ENCODE peak calls at places on chromosomes 3 and 15, in four cellular contexts. V is suprapubic skin, D is PC-3, M is brain microvascular endothelial cell. N is an unnamed sample.

GRCh38 chr15:77634266-77634962 is 1.7 kb upstream of the LINGO1 start:
- DNase-seq in V (no peak), D (peak), M (peak), N (no peak)

GRCh38 chr3:122555275-122556071 is 8.6 kb downstream of the PARP9 start:
- DNase-seq in V (no peak), D (peak), M (peak), N (peak)

GRCh38 chr3:61358364-61358763 is 107.1 kb upstream of the FHIT start:
- DNase-seq in V (no peak), D (no peak), M (no peak), N (no peak)

GRCh38 chr3:156304406-156304805 is 184.0 kb downstream of the KCNAB1 start:
- DNase-seq in V (no peak), D (peak), M (peak), N (peak)

GRCh38 chr3:27326949-27327582 is 42.1 kb downstream of the NEK10 start:
- DNase-seq in V (no peak), D (no peak), M (peak), N (no peak)

GRCh38 chr15:30903497-30904187 is at the start of gene FAN1:
- DNase-seq in V (peak), D (peak), M (peak), N (peak)

GRCh38 chr3:32124977-32125376 is 18.6 kb downstream of the GPD1L start:
- DNase-seq in V (no peak), D (no peak), M (no peak), N (no peak)

GRCh38 chr15:51093865-51094605 is 671 bp downstream of the TNFAIP8L3 start:
- DNase-seq in V (no peak), D (no peak), M (no peak), N (no peak)

GRCh38 chr15:40956543-40956982 is 3.3 kb downstream of the CHAC1 start:
- DNase-seq in V (no peak), D (no peak), M (no peak), N (no peak)

GRCh38 chr3:74057169-74057568 is 432.4 kb upstream of the PDZRN3 start:
- DNase-seq in V (no peak), D (no peak), M (no peak), N (no peak)

DNA sequence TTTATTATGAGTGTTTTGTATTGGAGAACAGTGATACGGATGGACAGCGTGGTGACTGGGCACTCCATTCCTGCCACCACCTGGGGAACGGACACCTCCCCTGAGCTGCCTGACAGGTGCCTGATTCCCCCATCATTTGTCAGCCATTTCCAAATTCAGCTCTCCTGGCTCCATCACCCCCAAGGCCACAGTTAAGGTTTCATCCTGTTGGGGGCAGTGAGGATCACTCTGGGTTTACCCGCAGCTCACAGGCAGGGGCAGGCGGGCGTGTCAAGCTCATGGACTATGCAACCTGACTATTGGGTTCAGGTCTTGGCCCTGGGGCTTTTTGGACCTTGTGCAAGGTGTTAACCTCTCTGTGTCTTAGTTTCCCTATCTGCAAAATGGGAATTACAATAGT is 76.3 kb downstream of the RAB11A start:
- DNase-seq in V (no peak), D (no peak), M (no peak), N (no peak)
- TF ChIP-seq CTCF in V (no peak), D (no peak), M (peak), N (no peak)

GRCh38 chr15:75641176-75641498 is 1.1 kb upstream of the IMP3 start:
- DNase-seq in V (no peak), D (no peak), M (no peak), N (no peak)
- H3K4me3 ChIP-seq in V (peak), D (peak), M (no peak), N (peak)

DNA sequence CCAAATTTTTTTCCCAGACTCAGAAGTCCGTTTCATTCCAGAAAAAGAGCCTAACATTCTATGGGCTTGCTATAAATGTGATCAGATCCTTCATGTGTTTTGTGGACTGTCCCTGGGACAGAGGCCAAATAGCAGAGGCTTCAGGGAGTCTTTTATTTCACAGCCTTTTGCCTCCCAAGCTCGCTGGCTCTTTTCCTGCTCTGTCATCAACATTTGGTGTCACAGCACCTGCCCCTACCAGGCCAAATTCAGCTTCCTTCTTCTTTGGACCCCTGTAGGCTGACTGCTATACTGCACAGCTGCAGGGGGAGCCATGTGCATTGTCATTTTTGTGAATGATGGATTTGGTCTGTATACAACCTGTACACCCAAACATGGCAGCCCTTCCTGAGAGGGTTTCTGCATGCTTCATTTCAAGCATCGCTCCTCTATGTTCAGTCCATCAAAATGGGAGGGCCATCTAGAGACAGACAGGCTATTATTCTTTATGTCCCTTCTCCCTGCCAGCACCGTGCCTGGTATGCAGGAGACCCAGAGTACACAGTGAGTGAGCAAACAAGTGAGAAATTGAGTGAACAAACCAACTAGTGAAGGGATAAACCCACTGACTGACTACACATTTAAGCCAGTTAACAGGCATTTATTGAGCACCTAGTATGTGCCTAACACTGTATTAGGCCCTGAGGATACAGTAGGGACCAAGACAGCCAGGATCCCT is 17.9 kb upstream of the RPP14 start:
- DNase-seq in V (no peak), D (no peak), M (no peak), N (no peak)
- TF ChIP-seq CTCF in V (no peak), D (peak), M (peak), N (peak)

GRCh38 chr15:61367953-61368352 is 138.9 kb upstream of the RORA start:
- DNase-seq in V (no peak), D (no peak), M (no peak), N (no peak)

DNA sequence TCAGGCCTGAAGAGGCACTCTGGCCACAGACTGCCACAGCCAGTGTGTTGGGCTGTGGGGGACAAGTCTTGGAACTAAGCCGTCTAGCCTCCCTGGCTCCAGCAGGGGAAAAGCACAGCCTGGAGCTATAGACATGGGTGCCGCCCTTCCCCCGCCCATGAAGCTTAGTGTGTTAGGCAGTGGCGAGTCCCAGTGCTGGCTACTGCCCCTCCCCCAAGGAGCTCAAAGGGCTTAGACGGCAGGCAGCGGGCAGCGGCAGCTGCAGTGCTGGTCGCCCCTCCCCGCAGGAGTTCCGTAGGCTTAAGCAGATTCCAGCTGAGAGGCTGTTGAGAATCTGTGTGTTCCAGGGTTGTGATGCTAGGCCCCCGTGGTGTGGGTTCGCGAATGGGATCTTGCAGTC is 135.8 kb upstream of the RORA start:
- DNase-seq in V (peak), D (no peak), M (no peak), N (no peak)
- H3K4me3 ChIP-seq in V (no peak), D (no peak), M (no peak), N (no peak)

GRCh38 chr15:63593705-63594671 is 3.2 kb upstream of the FBXL22 start:
- DNase-seq in V (no peak), D (no peak), M (no peak), N (no peak)
- TF ChIP-seq CTCF in V (no peak), D (no peak), M (no peak), N (no peak)